ENCODE peak calls at places on chromosomes 11 and 22, in four cellular contexts. G is GM12891, K is K562, E is GM12878. M is an unnamed sample.

GRCh38 chr11:87368876-87369480 is 331.2 kb downstream of the TMEM135 start:
- DNase-seq in K (no peak), E (no peak), G (no peak), M (no peak)

GRCh38 chr11:116446542-116446941 is 326.2 kb downstream of the BUD13 start:
- DNase-seq in E (no peak), K (no peak), G (no peak), M (no peak)

GRCh38 chr11:76567261-76567660 is 103.3 kb downstream of the LRRC32 start:
- DNase-seq in G (no peak), E (no peak), K (no peak), M (no peak)

GRCh38 chr11:10625982-10626311 is 57.5 kb upstream of the LYVE1 start:
- DNase-seq in G (no peak), K (no peak), E (no peak), M (no peak)

GRCh38 chr22:39999144-39999757 is 4.5 kb downstream of the FAM83F start:
- DNase-seq in G (no peak), K (peak; percentile 74), E (no peak), M (no peak)

GRCh38 chr11:65388731-65389130 is 2.3 kb downstream of the FRMD8 start:
- DNase-seq in K (no peak), E (peak; percentile 19), G (no peak), M (no peak)

GRCh38 chr11:115298613-115299012 is 205.6 kb downstream of the CADM1 start:
- DNase-seq in K (no peak), G (no peak), E (no peak), M (no peak)

GRCh38 chr22:44496844-44497217 is 1.2 kb downstream of the RTL6 start:
- DNase-seq in K (no peak), G (no peak), E (no peak), M (no peak)

GRCh38 chr22:32622004-32622761 is 147.6 kb downstream of the FBXO7 start:
- DNase-seq in G (no peak), K (no peak), E (no peak), M (no peak)

GRCh38 chr22:37472418-37473006 is 13.7 kb downstream of the MFNG start:
- DNase-seq in K (peak; percentile 57), G (peak; percentile 60), E (no peak), M (no peak)

GRCh38 chr11:44950625-44951472 is at the start of gene TP53I11:
- DNase-seq in K (peak; percentile 92), E (no peak), G (peak; percentile 64), M (peak; percentile 28)

GRCh38 chr11:17386331-17387084 is 2.0 kb downstream of the KCNJ11 start:
- DNase-seq in G (peak; percentile 49), K (peak; percentile 67), E (no peak), M (peak; percentile 49)
- TF ChIP-seq SPI1 in G (no peak), K (no peak), E (no peak), M (no peak)

GRCh38 chr11:31141804-31142203 is 227.7 kb downstream of the DCDC1 start:
- DNase-seq in K (no peak), G (no peak), E (no peak), M (no peak)
- TF ChIP-seq SPI1 in K (no peak), G (no peak), E (no peak), M (no peak)

GRCh38 chr11:70203749-70204465 is 811 bp downstream of the FADD start:
- DNase-seq in K (peak; percentile 69), E (peak; percentile 40), G (peak; percentile 49), M (peak; percentile 84)

GRCh38 chr11:70205766-70206165 is 2.7 kb downstream of the FADD start:
- DNase-seq in G (no peak), E (no peak), K (no peak), M (no peak)

GRCh38 chr11:70206226-70206785 is 3.2 kb downstream of the FADD start:
- DNase-seq in E (no peak), K (no peak), G (no peak), M (no peak)

GRCh38 chr11:70204466-70204799 is 1.3 kb downstream of the FADD start:
- DNase-seq in K (peak; percentile 51), G (no peak), E (no peak), M (no peak)

GRCh38 chr11:70205049-70205725 is 2.1 kb downstream of the FADD start:
- DNase-seq in K (no peak), E (no peak), G (no peak), M (no peak)
- TF ChIP-seq SPI1 in K (no peak), E (no peak), G (no peak), M (no peak)

GRCh38 chr11:33257160-33257896 is at the start of gene HIPK3:
- DNase-seq in G (peak; percentile 84), E (no peak), K (peak; percentile 91), M (peak; percentile 46)
- TF ChIP-seq SPI1 in G (no peak), E (peak; percentile 14), K (no peak), M (no peak)

GRCh38 chr11:131664811-131665210 is 294.4 kb downstream of the NTM start:
- DNase-seq in G (no peak), E (no peak), K (no peak), M (no peak)
- TF ChIP-seq SPI1 in G (no peak), E (no peak), K (no peak), M (no peak)

GRCh38 chr11:112619106-112619505 is 342.1 kb upstream of the NCAM1 start:
- DNase-seq in K (no peak), G (no peak), E (no peak), M (no peak)
- TF ChIP-seq SPI1 in K (no peak), G (no peak), E (no peak), M (no peak)

DNA sequence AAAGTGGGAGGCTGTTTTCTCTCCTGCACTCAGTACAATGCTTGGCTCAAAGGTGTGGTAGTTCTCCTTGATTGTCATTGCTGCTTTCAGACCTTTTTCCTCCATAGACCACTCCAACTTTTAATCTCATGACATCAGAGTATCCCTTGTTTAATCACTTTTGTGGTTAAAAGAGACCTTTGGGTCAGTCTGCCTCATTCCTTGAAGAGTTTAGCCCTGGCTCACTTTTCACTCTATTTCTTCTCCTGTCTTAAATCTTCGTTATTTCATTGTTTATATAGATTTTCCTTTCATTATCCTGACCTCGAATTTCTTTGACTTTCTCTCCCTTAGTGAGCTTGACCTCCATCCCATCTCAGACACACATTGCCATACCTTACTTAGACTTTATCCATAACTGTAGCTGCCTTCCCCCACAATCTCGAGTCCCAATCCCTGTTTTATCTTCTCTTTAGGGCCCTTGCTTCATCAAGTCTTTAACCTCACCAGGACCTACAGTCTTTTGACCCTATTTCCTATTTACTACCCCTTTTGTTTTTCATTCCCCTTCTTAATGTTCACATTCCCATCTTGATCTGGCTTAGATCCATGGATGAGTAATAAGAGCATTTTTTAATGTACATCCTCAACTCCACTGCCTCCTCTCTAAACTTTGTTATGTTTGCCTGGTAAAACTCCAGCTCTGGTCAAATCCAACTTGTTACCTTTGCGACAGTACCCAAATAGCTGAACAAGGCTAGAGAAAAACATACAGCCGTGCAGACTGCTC is 9.5 kb downstream of the ATXN10 start:
- DNase-seq in K (no peak), G (no peak), E (no peak), M (no peak)
- TF ChIP-seq SPI1 in K (no peak), G (no peak), E (no peak), M (no peak)

GRCh38 chr11:118868659-118869058 is 15.0 kb upstream of the CXCR5 start:
- DNase-seq in K (no peak), E (no peak), G (no peak), M (no peak)

GRCh38 chr11:118873804-118874203 is 9.9 kb upstream of the CXCR5 start:
- DNase-seq in G (no peak), E (no peak), K (no peak), M (no peak)

GRCh38 chr11:118876261-118876660 is 7.4 kb upstream of the CXCR5 start:
- DNase-seq in E (no peak), G (no peak), K (no peak), M (no peak)

GRCh38 chr11:118870396-118871343 is 13.0 kb upstream of the CXCR5 start:
- DNase-seq in K (no peak), E (peak; percentile 57), G (no peak), M (no peak)

GRCh38 chr11:118872403-118872821 is 11.3 kb upstream of the CXCR5 start:
- DNase-seq in K (no peak), G (no peak), E (no peak), M (no peak)
- TF ChIP-seq SPI1 in K (no peak), G (no peak), E (no peak), M (no peak)

GRCh38 chr11:90836031-90836430 is 613.2 kb upstream of the CHORDC1 start:
- DNase-seq in E (no peak), K (no peak), G (no peak), M (no peak)
- TF ChIP-seq SPI1 in E (no peak), K (no peak), G (no peak), M (no peak)